ENCODE peak calls at places on chromosome 20, in seven cellular contexts. I, Q, U, S, X, Y and E are unnamed samples.

GRCh38 chr20:44576297-44576696 is 6.1 kb upstream of the PKIG start:
- DNase-seq in Q (peak; percentile 53), S (no peak), X (no peak), I (no peak), U (peak; percentile 71), Y (no peak), E (no peak)

GRCh38 chr20:59174975-59175374 is 11.4 kb downstream of the ZNF831 start:
- DNase-seq in Q (no peak), S (no peak), X (no peak), Y (no peak), I (no peak), U (no peak), E (no peak)

GRCh38 chr20:46977204-46977603 is 82.6 kb downstream of the EYA2 start:
- DNase-seq in Q (no peak), Y (no peak), U (no peak), I (no peak), S (no peak), X (no peak), E (no peak)

GRCh38 chr20:51411867-51412266 is 130.7 kb downstream of the NFATC2 start:
- DNase-seq in I (no peak), X (no peak), Q (no peak), Y (no peak), S (no peak), U (no peak), E (no peak)

GRCh38 chr20:23048283-23049200 is 930 bp downstream of the THBD start:
- DNase-seq in U (peak; percentile 40), Q (no peak), X (no peak), Y (peak; percentile 8), S (no peak), I (peak; percentile 61), E (peak; percentile 70)

GRCh38 chr20:47201074-47201730 is 155.3 kb downstream of the ZMYND8 start:
- DNase-seq in S (no peak), U (no peak), X (no peak), Y (no peak), Q (no peak), I (no peak), E (no peak)

GRCh38 chr20:62246872-62247652 is 8.7 kb downstream of the OSBPL2 start:
- DNase-seq in S (no peak), X (no peak), U (no peak), Q (no peak), I (no peak), Y (no peak), E (no peak)

GRCh38 chr20:9220874-9221547 is 152.1 kb downstream of the PLCB4 start:
- DNase-seq in X (no peak), S (no peak), U (peak; percentile 81), I (no peak), Y (peak; percentile 94), Q (no peak), E (no peak)

GRCh38 chr20:58099291-58099915 is 129.1 kb downstream of the ANKRD60 start:
- DNase-seq in S (no peak), X (no peak), Q (no peak), I (no peak), Y (no peak), U (no peak), E (no peak)

GRCh38 chr20:25284131-25284601 is 36.3 kb downstream of the PYGB start:
- DNase-seq in U (no peak), X (no peak), Y (no peak), S (peak; percentile 7), I (no peak), Q (no peak), E (peak; percentile 7)

GRCh38 chr20:1618954-1619550 is 757 bp downstream of the SIRPB1 start:
- DNase-seq in Q (no peak), U (no peak), I (no peak), S (no peak), X (no peak), Y (no peak), E (no peak)